ENCODE peak calls at places on chromosomes 13 and 19, in ten cellular contexts. B is esophagus squamous epithelium, N is HL-60, G is RWPE1, K is cardiac muscle cell, U is transverse colon, L is caudate nucleus, E is uterus, P is iPS DF 6.9, S is mammary epithelial cell. H is an unnamed sample.

GRCh38 chr19:30319876-30320275 is 52.3 kb upstream of the ZNF536 start:
- DNase-seq in N (no peak), L (no peak), S (no peak), U (no peak), E (no peak), K (no peak), B (no peak), G (no peak), P (no peak), H (no peak)

GRCh38 chr13:107753286-107753685 is 462.1 kb downstream of the LIG4 start:
- DNase-seq in K (peak), P (no peak), B (no peak), N (no peak), S (no peak), G (no peak), L (no peak), E (no peak), U (no peak), H (no peak)

GRCh38 chr19:588093-588742 is 1.5 kb upstream of the HCN2 start:
- DNase-seq in N (peak), B (no peak), S (peak), E (no peak), K (peak), P (no peak), U (peak), L (peak), G (no peak), H (no peak)

GRCh38 chr19:38039966-38040365 is 133.0 kb downstream of the SIPA1L3 start:
- DNase-seq in P (no peak), G (peak), N (no peak), K (peak), E (no peak), L (no peak), U (no peak), S (peak), B (no peak), H (peak)

GRCh38 chr13:49627831-49628652 is at the start of gene ARL11:
- DNase-seq in E (no peak), N (peak), G (peak), U (peak), L (peak), B (peak), K (no peak), P (no peak), S (no peak), H (no peak)

GRCh38 chr19:13782537-13782936 is 8.3 kb downstream of the C19orf53 start:
- DNase-seq in K (peak), G (no peak), P (no peak), U (no peak), N (no peak), E (no peak), L (no peak), S (no peak), B (no peak), H (no peak)

GRCh38 chr19:45403272-45403671 is 1.6 kb downstream of the PPP1R13L start:
- DNase-seq in K (no peak), B (no peak), E (no peak), S (no peak), G (no peak), U (no peak), P (no peak), N (no peak), L (no peak), H (no peak)

GRCh38 chr19:2867025-2867991 is at the start of gene ZNF556:
- DNase-seq in P (no peak), N (no peak), S (no peak), B (no peak), U (no peak), K (no peak), L (no peak), G (peak), E (no peak), H (no peak)

GRCh38 chr13:44312898-44313551 is 60.6 kb upstream of the SERP2 start:
- DNase-seq in B (no peak), S (peak), N (no peak), G (peak), K (peak), P (no peak), U (no peak), E (no peak), L (no peak), H (peak)

GRCh38 chr13:103273825-103274224 is 207.6 kb upstream of the SLC10A2 start:
- DNase-seq in N (no peak), G (no peak), B (no peak), E (no peak), P (no peak), K (no peak), L (no peak), U (no peak), S (no peak), H (no peak)

GRCh38 chr13:20461481-20461859 is 64.2 kb downstream of the CRYL1 start:
- DNase-seq in L (no peak), E (no peak), K (peak), B (no peak), S (peak), U (no peak), N (no peak), G (no peak), P (no peak), H (no peak)

GRCh38 chr19:13154241-13154778 is 4.1 kb downstream of the IER2 start:
- DNase-seq in K (peak), S (peak), E (peak), B (peak), G (peak), N (peak), P (no peak), U (peak), L (no peak), H (no peak)

GRCh38 chr19:39846678-39847486 is 703 bp upstream of the FBL start:
- DNase-seq in N (no peak), L (no peak), G (no peak), K (peak), S (no peak), P (no peak), B (no peak), E (no peak), U (peak), H (no peak)

GRCh38 chr19:39843919-39844793 is 2.0 kb downstream of the FBL start:
- DNase-seq in S (peak), B (no peak), U (no peak), E (no peak), N (peak), L (no peak), G (no peak), K (peak), P (no peak), H (no peak)

GRCh38 chr19:39845621-39846175 is 481 bp downstream of the FBL start:
- DNase-seq in P (no peak), U (no peak), K (peak), L (no peak), N (no peak), S (peak), G (peak), B (no peak), E (no peak), H (no peak)

GRCh38 chr19:39846176-39846677 is at the start of gene FBL:
- DNase-seq in U (peak), N (peak), S (peak), L (peak), B (peak), G (peak), P (no peak), E (peak), K (peak), H (peak)

DNA sequence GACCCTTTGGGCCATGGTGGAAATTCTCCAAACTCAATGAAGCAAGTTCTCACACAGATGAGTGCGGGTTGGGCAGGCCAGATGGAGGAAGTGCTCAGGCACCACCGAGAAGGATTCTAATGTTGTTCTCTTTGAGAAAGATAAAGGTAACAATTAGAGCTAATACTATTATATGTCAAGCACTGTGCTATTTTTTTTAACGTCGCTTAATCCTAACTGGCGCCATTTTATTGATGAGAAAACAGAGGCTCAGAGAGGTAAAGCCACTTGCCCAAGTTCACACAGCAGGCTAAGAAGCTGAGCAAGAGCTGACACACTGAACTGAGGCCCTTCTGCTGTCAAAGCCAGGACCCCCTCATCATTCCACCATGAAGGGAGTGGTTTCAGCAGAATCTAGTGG is 1.0 kb downstream of the FBL start:
- DNase-seq in L (no peak), U (no peak), N (peak), G (no peak), K (no peak), P (no peak), B (no peak), E (no peak), S (peak), H (no peak)
- H3K27ac ChIP-seq in L (no peak), U (no peak), N (peak), G (peak), K (no peak), P (no peak), B (no peak), E (no peak), S (peak), H (no peak)

DNA sequence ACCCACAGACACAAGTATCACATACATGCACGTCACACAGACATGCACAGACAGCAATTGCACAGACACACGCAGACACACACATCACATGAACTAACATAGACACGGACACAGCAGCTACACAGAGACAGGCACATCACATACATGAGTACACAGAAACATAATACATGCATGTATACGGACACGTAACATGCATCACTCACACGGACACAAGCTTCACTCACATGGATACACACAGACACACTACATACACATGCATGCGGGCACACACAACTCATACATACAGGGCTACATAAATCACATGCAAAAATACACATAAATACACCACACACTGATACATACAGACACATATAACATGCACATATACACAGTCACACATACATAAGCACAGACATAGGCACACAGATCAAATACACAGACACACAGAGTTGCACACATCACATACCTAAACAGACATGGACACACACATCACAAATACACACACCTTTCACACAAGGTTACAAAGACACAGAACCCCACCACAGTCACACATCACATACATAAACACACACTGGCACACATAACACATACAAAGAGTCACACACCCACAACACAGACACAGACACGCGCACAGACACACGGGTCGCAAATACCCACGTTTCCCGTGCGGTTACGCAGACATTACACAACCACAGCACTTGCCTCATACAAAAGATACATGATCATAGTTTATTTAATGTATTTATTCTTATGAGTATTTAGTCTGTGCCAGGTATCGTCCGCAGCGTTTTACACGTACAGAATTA is 1.1 kb upstream of the LMTK3 start:
- DNase-seq in B (no peak), N (peak), L (no peak), P (no peak), E (no peak), S (no peak), U (no peak), K (no peak), G (no peak), H (no peak)
- H3K27ac ChIP-seq in B (no peak), N (no peak), L (peak), P (no peak), E (no peak), S (no peak), U (no peak), K (no peak), G (no peak), H (no peak)

GRCh38 chr19:33080761-33081681 is at the start of gene GPATCH1:
- DNase-seq in K (peak), B (peak), N (peak), U (peak), P (peak), S (peak), E (peak), L (peak), G (peak), H (no peak)
- H3K27ac ChIP-seq in K (peak), B (peak), N (peak), U (peak), P (no peak), S (peak), E (peak), L (peak), G (peak), H (peak)

GRCh38 chr19:35486268-35486708 is 4.0 kb downstream of the KRTDAP start:
- DNase-seq in U (no peak), N (no peak), L (no peak), B (no peak), P (no peak), E (no peak), K (no peak), G (no peak), S (no peak), H (no peak)

GRCh38 chr19:35487821-35488220 is 2.4 kb downstream of the KRTDAP start:
- DNase-seq in G (no peak), B (no peak), E (no peak), S (no peak), U (no peak), P (no peak), L (no peak), N (no peak), K (no peak), H (no peak)

GRCh38 chr19:35483089-35483488 is 7.2 kb downstream of the KRTDAP start:
- DNase-seq in B (no peak), S (no peak), U (no peak), K (no peak), P (no peak), L (no peak), E (no peak), G (no peak), N (no peak), H (no peak)

GRCh38 chr19:35488677-35489076 is 1.6 kb downstream of the KRTDAP start:
- DNase-seq in S (no peak), E (no peak), P (no peak), L (no peak), B (no peak), N (no peak), G (no peak), K (no peak), U (no peak), H (no peak)

GRCh38 chr19:35484637-35485036 is 5.6 kb downstream of the KRTDAP start:
- DNase-seq in N (no peak), B (no peak), U (no peak), L (no peak), S (no peak), K (no peak), G (no peak), P (no peak), E (no peak), H (no peak)
- H3K27ac ChIP-seq in N (no peak), B (no peak), U (no peak), L (no peak), S (no peak), K (no peak), G (no peak), P (no peak), E (no peak), H (no peak)

GRCh38 chr13:28467886-28468519 is 26.9 kb downstream of the FLT1 start:
- DNase-seq in K (peak), P (no peak), G (no peak), E (no peak), N (peak), L (no peak), S (no peak), U (no peak), B (no peak), H (no peak)

GRCh38 chr13:28469316-28469715 is 25.6 kb downstream of the FLT1 start:
- DNase-seq in L (no peak), E (no peak), B (no peak), U (no peak), N (no peak), G (no peak), P (no peak), K (no peak), S (no peak), H (no peak)

GRCh38 chr13:28468520-28468915 is 26.4 kb downstream of the FLT1 start:
- DNase-seq in B (no peak), L (no peak), U (no peak), P (no peak), S (no peak), N (no peak), E (no peak), G (no peak), K (no peak), H (no peak)

GRCh38 chr13:28471408-28471807 is 23.5 kb downstream of the FLT1 start:
- DNase-seq in K (no peak), E (no peak), B (no peak), U (no peak), N (no peak), G (no peak), L (no peak), P (no peak), S (no peak), H (no peak)

DNA sequence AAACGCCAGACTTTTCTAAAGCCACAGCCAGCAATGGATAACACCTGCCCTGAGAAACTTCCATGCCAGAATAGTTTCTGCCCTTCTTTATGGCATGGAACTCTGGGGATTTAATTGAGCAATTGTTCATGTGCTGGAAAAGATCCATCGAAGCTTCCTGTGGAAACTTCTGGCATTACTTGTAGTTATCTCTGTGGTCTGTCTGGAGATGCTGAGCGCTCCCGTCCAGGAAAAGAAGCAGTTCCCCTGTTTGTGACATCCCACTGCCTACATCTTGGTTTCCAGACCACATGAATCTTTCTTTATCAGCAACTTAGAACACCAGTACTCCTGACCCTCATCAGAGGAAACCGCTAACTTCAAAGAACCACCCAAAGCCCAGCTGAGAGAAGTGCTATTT is 24.6 kb downstream of the FLT1 start:
- DNase-seq in G (no peak), N (no peak), S (no peak), L (no peak), E (no peak), P (no peak), U (no peak), K (peak), B (no peak), H (no peak)
- H3K27ac ChIP-seq in G (no peak), N (no peak), S (no peak), L (no peak), E (no peak), P (no peak), U (no peak), K (no peak), B (no peak), H (no peak)

DNA sequence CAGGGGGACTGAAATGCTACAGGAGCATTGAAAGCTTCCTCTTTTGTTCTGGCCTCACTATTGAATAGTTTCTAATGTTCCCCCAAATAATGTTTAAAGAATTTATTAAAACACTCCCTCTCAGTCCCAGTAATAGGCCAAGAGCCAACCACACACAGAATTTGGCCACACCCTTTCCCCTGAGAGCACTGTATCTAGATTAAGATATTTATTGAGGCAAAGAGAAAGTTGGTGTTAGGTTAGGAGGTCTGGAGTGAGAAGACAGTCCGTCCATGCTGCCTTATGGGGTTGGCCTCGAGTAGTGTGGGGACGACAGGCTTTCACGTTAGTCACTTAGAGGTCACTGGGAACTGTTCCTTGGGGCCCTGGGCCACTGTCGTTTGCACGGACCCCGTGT is 122.9 kb upstream of the RNF113B start:
- DNase-seq in N (no peak), U (no peak), E (no peak), G (no peak), P (no peak), L (no peak), S (no peak), K (peak), B (no peak), H (no peak)
- H3K27ac ChIP-seq in N (no peak), U (peak), E (no peak), G (no peak), P (no peak), L (no peak), S (no peak), K (no peak), B (peak), H (no peak)